ENCODE peak calls at places on chromosomes 16 and 17, in eight cellular contexts. One of them, this sample, is unnamed.

GRCh38 chr17:47279062-47279801 is 25.6 kb downstream of the ITGB3 start:
- DNase-seq in neural progenitor cell: no peak
- DNase-seq in adipocyte: peak
- DNase-seq in IMR-90: peak
- DNase-seq in neuronal stem cell: no peak
- DNase-seq in PC-3: peak
- DNase-seq in H1: no peak
- DNase-seq in GM23248: peak
- DNase-seq in this sample: peak

GRCh38 chr16:56451753-56452689 is 667 bp downstream of the OGFOD1 start:
- DNase-seq in neural progenitor cell: peak
- DNase-seq in adipocyte: peak
- DNase-seq in IMR-90: peak
- DNase-seq in neuronal stem cell: no peak
- DNase-seq in PC-3: peak
- DNase-seq in H1: no peak
- DNase-seq in GM23248: peak
- DNase-seq in this sample: no peak

GRCh38 chr17:38598536-38598935 is 7.2 kb downstream of the SRCIN1 start:
- DNase-seq in neural progenitor cell: peak
- DNase-seq in adipocyte: no peak
- DNase-seq in IMR-90: peak
- DNase-seq in neuronal stem cell: peak
- DNase-seq in PC-3: peak
- DNase-seq in H1: peak
- DNase-seq in GM23248: peak
- DNase-seq in this sample: no peak

GRCh38 chr17:48037036-48037881 is at the start of gene COPZ2:
- DNase-seq in neural progenitor cell: peak
- DNase-seq in adipocyte: peak
- DNase-seq in IMR-90: peak
- DNase-seq in neuronal stem cell: no peak
- DNase-seq in PC-3: no peak
- DNase-seq in H1: no peak
- DNase-seq in GM23248: peak
- DNase-seq in this sample: no peak

GRCh38 chr16:12184419-12184831 is 207.9 kb downstream of the SNX29 start:
- DNase-seq in neural progenitor cell: peak
- DNase-seq in adipocyte: no peak
- DNase-seq in IMR-90: no peak
- DNase-seq in neuronal stem cell: no peak
- DNase-seq in PC-3: no peak
- DNase-seq in H1: no peak
- DNase-seq in GM23248: no peak
- DNase-seq in this sample: no peak

GRCh38 chr17:1880851-1881630 is 51.2 kb downstream of the RPA1 start:
- DNase-seq in neural progenitor cell: peak
- DNase-seq in adipocyte: no peak
- DNase-seq in IMR-90: peak
- DNase-seq in neuronal stem cell: peak
- DNase-seq in PC-3: no peak
- DNase-seq in H1: no peak
- DNase-seq in GM23248: peak
- DNase-seq in this sample: no peak

GRCh38 chr17:38663125-38663751 is 11.5 kb downstream of the EPOP start:
- DNase-seq in neural progenitor cell: peak
- DNase-seq in adipocyte: peak
- DNase-seq in IMR-90: peak
- DNase-seq in neuronal stem cell: no peak
- DNase-seq in PC-3: peak
- DNase-seq in H1: peak
- DNase-seq in GM23248: peak
- DNase-seq in this sample: no peak

GRCh38 chr17:4666296-4666695 is 24.8 kb upstream of the ALOX15 start:
- DNase-seq in neural progenitor cell: no peak
- DNase-seq in adipocyte: no peak
- DNase-seq in IMR-90: peak
- DNase-seq in neuronal stem cell: no peak
- DNase-seq in PC-3: no peak
- DNase-seq in H1: no peak
- DNase-seq in GM23248: no peak
- DNase-seq in this sample: no peak

GRCh38 chr17:81066072-81066471 is 31.1 kb downstream of the BAIAP2 start:
- DNase-seq in neural progenitor cell: no peak
- DNase-seq in adipocyte: no peak
- DNase-seq in IMR-90: no peak
- DNase-seq in neuronal stem cell: no peak
- DNase-seq in PC-3: peak
- DNase-seq in H1: no peak
- DNase-seq in GM23248: peak
- DNase-seq in this sample: no peak

GRCh38 chr17:74006366-74006765 is 197.1 kb upstream of the RPL38 start:
- DNase-seq in neural progenitor cell: no peak
- DNase-seq in adipocyte: no peak
- DNase-seq in IMR-90: no peak
- DNase-seq in neuronal stem cell: no peak
- DNase-seq in PC-3: no peak
- DNase-seq in H1: no peak
- DNase-seq in GM23248: no peak
- DNase-seq in this sample: no peak

DNA sequence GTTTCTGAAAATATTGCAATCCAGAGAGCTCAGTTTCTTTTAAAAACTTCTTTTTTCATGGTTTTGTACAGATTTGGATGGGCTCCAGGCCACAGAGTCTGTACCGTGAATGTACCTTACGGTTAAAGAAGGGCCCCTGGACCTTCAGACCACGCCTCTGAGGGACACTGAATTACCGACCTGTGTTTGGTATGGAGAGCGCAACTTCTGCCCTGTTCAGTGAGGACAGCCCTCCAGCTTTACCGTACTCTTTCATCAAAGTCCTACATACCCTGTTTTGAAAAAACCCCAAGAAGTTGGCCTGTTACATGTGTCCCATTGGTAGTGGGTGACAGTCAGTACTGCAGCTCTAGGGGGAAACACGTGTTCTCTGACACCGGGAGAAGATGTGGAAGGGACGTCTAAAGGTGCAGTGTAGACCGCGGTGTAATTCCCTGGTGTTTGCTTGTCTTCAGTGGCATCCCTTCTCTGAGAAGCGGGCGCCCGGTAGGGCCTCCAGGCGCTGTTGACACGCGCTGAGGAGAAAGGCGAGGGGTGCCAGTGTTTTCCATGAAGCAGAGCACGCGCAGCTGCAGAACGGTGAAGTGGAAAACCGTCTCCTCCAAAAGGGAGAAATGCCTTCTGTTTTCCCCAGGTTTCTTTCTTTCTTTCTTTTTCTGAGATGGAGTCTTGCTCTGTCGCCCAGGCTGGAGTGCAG is 6.2 kb downstream of the PGS1 start:
- DNase-seq in neural progenitor cell: no peak
- DNase-seq in adipocyte: no peak
- DNase-seq in IMR-90: no peak
- DNase-seq in neuronal stem cell: no peak
- DNase-seq in PC-3: no peak
- DNase-seq in H1: no peak
- DNase-seq in GM23248: no peak
- DNase-seq in this sample: no peak
- H3K9ac ChIP-seq in neural progenitor cell: no peak
- H3K9ac ChIP-seq in adipocyte: peak
- H3K9ac ChIP-seq in IMR-90: peak
- H3K9ac ChIP-seq in neuronal stem cell: no peak
- H3K9ac ChIP-seq in PC-3: no peak
- H3K9ac ChIP-seq in H1: no peak
- H3K9ac ChIP-seq in GM23248: peak
- H3K9ac ChIP-seq in this sample: peak

GRCh38 chr17:56982312-56982711 is 4.4 kb downstream of the SCPEP1 start:
- DNase-seq in neural progenitor cell: no peak
- DNase-seq in adipocyte: no peak
- DNase-seq in IMR-90: no peak
- DNase-seq in neuronal stem cell: no peak
- DNase-seq in PC-3: no peak
- DNase-seq in H1: no peak
- DNase-seq in GM23248: no peak
- DNase-seq in this sample: no peak

GRCh38 chr17:56987283-56987834 is 9.4 kb downstream of the SCPEP1 start:
- DNase-seq in neural progenitor cell: no peak
- DNase-seq in adipocyte: no peak
- DNase-seq in IMR-90: no peak
- DNase-seq in neuronal stem cell: no peak
- DNase-seq in PC-3: no peak
- DNase-seq in H1: no peak
- DNase-seq in GM23248: no peak
- DNase-seq in this sample: no peak

GRCh38 chr17:56988901-56989572 is 11.1 kb downstream of the SCPEP1 start:
- DNase-seq in neural progenitor cell: no peak
- DNase-seq in adipocyte: no peak
- DNase-seq in IMR-90: no peak
- DNase-seq in neuronal stem cell: no peak
- DNase-seq in PC-3: no peak
- DNase-seq in H1: no peak
- DNase-seq in GM23248: no peak
- DNase-seq in this sample: no peak

GRCh38 chr17:56983380-56983779 is 5.4 kb downstream of the SCPEP1 start:
- DNase-seq in neural progenitor cell: no peak
- DNase-seq in adipocyte: no peak
- DNase-seq in IMR-90: no peak
- DNase-seq in neuronal stem cell: no peak
- DNase-seq in PC-3: no peak
- DNase-seq in H1: no peak
- DNase-seq in GM23248: no peak
- DNase-seq in this sample: no peak

GRCh38 chr17:56985371-56986162 is 7.6 kb downstream of the SCPEP1 start:
- DNase-seq in neural progenitor cell: no peak
- DNase-seq in adipocyte: no peak
- DNase-seq in IMR-90: no peak
- DNase-seq in neuronal stem cell: no peak
- DNase-seq in PC-3: no peak
- DNase-seq in H1: no peak
- DNase-seq in GM23248: no peak
- DNase-seq in this sample: no peak
- H3K9ac ChIP-seq in neural progenitor cell: no peak
- H3K9ac ChIP-seq in adipocyte: no peak
- H3K9ac ChIP-seq in IMR-90: no peak
- H3K9ac ChIP-seq in neuronal stem cell: no peak
- H3K9ac ChIP-seq in PC-3: no peak
- H3K9ac ChIP-seq in H1: no peak
- H3K9ac ChIP-seq in GM23248: no peak
- H3K9ac ChIP-seq in this sample: no peak

DNA sequence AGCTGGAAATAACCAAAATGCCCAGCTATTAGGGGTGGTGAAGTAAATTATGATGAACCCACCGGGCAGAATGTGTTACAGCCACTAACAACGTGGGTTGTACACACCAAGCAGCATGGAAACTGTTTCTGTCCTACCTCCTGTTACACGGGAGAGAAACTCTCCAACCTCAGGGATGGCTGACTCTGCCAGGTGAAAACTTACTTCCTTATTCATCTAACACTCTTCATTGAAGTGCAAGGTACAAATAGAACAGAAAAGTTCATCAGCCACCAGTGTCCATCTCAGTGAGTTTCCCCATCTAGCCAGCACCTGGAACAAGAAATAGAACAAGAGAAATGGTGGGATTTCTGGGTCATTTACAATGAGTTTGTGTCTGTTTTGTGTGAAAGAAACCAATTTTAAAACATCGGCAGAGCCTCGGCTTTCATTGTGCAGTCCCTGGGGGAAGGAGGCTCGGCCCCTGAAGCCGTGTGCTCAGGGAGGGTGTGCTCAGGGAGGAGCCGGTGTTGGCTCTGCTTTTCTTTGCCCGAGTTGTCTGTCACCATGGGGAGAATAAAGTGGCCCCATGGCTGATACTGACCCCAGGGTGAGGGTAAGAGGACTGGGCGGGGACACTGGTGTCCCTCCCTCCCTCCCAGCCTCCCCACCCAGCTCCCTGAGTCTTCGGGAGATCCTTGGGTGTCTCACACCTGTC is 39.8 kb downstream of the RAB11FIP4 start:
- DNase-seq in neural progenitor cell: no peak
- DNase-seq in adipocyte: no peak
- DNase-seq in IMR-90: no peak
- DNase-seq in neuronal stem cell: no peak
- DNase-seq in PC-3: no peak
- DNase-seq in H1: no peak
- DNase-seq in GM23248: no peak
- DNase-seq in this sample: no peak
- H3K9ac ChIP-seq in neural progenitor cell: no peak
- H3K9ac ChIP-seq in adipocyte: no peak
- H3K9ac ChIP-seq in IMR-90: no peak
- H3K9ac ChIP-seq in neuronal stem cell: no peak
- H3K9ac ChIP-seq in PC-3: no peak
- H3K9ac ChIP-seq in H1: no peak
- H3K9ac ChIP-seq in GM23248: no peak
- H3K9ac ChIP-seq in this sample: no peak

GRCh38 chr16:20850981-20851380 is 44.7 kb downstream of the REXO5 start:
- DNase-seq in neural progenitor cell: no peak
- DNase-seq in adipocyte: no peak
- DNase-seq in IMR-90: peak
- DNase-seq in neuronal stem cell: no peak
- DNase-seq in PC-3: no peak
- DNase-seq in H1: no peak
- DNase-seq in GM23248: peak
- DNase-seq in this sample: no peak
- H3K9ac ChIP-seq in neural progenitor cell: no peak
- H3K9ac ChIP-seq in adipocyte: peak
- H3K9ac ChIP-seq in IMR-90: peak
- H3K9ac ChIP-seq in neuronal stem cell: no peak
- H3K9ac ChIP-seq in PC-3: no peak
- H3K9ac ChIP-seq in H1: no peak
- H3K9ac ChIP-seq in GM23248: peak
- H3K9ac ChIP-seq in this sample: no peak

GRCh38 chr16:10879681-10880589 is 2.9 kb downstream of the CIITA start:
- DNase-seq in neural progenitor cell: no peak
- DNase-seq in adipocyte: no peak
- DNase-seq in IMR-90: no peak
- DNase-seq in neuronal stem cell: no peak
- DNase-seq in PC-3: no peak
- DNase-seq in H1: no peak
- DNase-seq in GM23248: no peak
- DNase-seq in this sample: no peak
- H3K9ac ChIP-seq in neural progenitor cell: no peak
- H3K9ac ChIP-seq in adipocyte: peak
- H3K9ac ChIP-seq in IMR-90: no peak
- H3K9ac ChIP-seq in neuronal stem cell: no peak
- H3K9ac ChIP-seq in PC-3: no peak
- H3K9ac ChIP-seq in H1: no peak
- H3K9ac ChIP-seq in GM23248: no peak
- H3K9ac ChIP-seq in this sample: peak

GRCh38 chr17:44109312-44109630 is 14.2 kb downstream of the HDAC5 start:
- DNase-seq in neural progenitor cell: no peak
- DNase-seq in adipocyte: no peak
- DNase-seq in IMR-90: no peak
- DNase-seq in neuronal stem cell: no peak
- DNase-seq in PC-3: no peak
- DNase-seq in H1: no peak
- DNase-seq in GM23248: no peak
- DNase-seq in this sample: no peak
- H3K9ac ChIP-seq in neural progenitor cell: no peak
- H3K9ac ChIP-seq in adipocyte: peak
- H3K9ac ChIP-seq in IMR-90: peak
- H3K9ac ChIP-seq in neuronal stem cell: peak
- H3K9ac ChIP-seq in PC-3: no peak
- H3K9ac ChIP-seq in H1: no peak
- H3K9ac ChIP-seq in GM23248: peak
- H3K9ac ChIP-seq in this sample: peak

GRCh38 chr16:3754304-3754703 is 37.0 kb upstream of the TRAP1 start:
- DNase-seq in neural progenitor cell: no peak
- DNase-seq in adipocyte: peak
- DNase-seq in IMR-90: peak
- DNase-seq in neuronal stem cell: no peak
- DNase-seq in PC-3: no peak
- DNase-seq in H1: no peak
- DNase-seq in GM23248: peak
- DNase-seq in this sample: no peak
- H3K9ac ChIP-seq in neural progenitor cell: no peak
- H3K9ac ChIP-seq in adipocyte: no peak
- H3K9ac ChIP-seq in IMR-90: peak
- H3K9ac ChIP-seq in neuronal stem cell: no peak
- H3K9ac ChIP-seq in PC-3: no peak
- H3K9ac ChIP-seq in H1: no peak
- H3K9ac ChIP-seq in GM23248: no peak
- H3K9ac ChIP-seq in this sample: no peak